ENCODE peak calls at places on chromosomes 13 and 19, in seven cellular contexts. W is stimulated activated CD8-positive, alpha-beta memory T cell treated with anti-CD3 and anti-CD28 coated beads, Interleukin-2, amount 100 ng/mL, for 48 hours; Z is activated naive CD8-positive, alpha-beta T cell treated with anti-CD3 and anti-CD28 coated beads, Interleukin-2, amount 50 U/mL, for 16 hours; S is activated CD4-positive, alpha-beta T cell treated with anti-CD3 and anti-CD28 coated beads, Interleukin-2, amount 50 U/mL, for 4 hours; P is NCI-H2081; R is thyroid gland; L is NCI-H2029. Y is an unnamed sample.

GRCh38 chr13:114126789-114127472 is 5.5 kb downstream of the RASA3 start:
- DNase-seq in P (no peak), Z (no peak), L (no peak), W (no peak), S (no peak), R (no peak), Y (no peak)

GRCh38 chr13:23979361-23980159 is 82.3 kb upstream of the C1QTNF9B start:
- DNase-seq in L (no peak), R (peak), Z (no peak), P (no peak), W (no peak), S (no peak), Y (no peak)

GRCh38 chr19:42469311-42470239 is 26.8 kb upstream of the CXCL17 start:
- DNase-seq in R (no peak), P (no peak), W (peak), S (no peak), L (no peak), Z (no peak), Y (no peak)

GRCh38 chr13:26921918-26922317 is 161.3 kb upstream of the GPR12 start:
- DNase-seq in Z (no peak), L (no peak), P (no peak), R (no peak), S (no peak), W (no peak), Y (peak)

GRCh38 chr13:23468811-23469210 is 35.3 kb upstream of the SACS start:
- DNase-seq in L (no peak), W (no peak), P (no peak), Z (no peak), R (no peak), S (no peak), Y (no peak)

GRCh38 chr13:24243311-24243710 is 66.1 kb upstream of the C1QTNF9 start:
- DNase-seq in L (no peak), P (no peak), W (no peak), R (no peak), Z (no peak), S (no peak), Y (no peak)

GRCh38 chr13:35914662-35915061 is 216.5 kb downstream of the DCLK1 start:
- DNase-seq in P (no peak), W (no peak), R (no peak), L (no peak), Z (no peak), S (no peak), Y (no peak)

GRCh38 chr13:110663491-110663890 is 42.4 kb downstream of the CARS2 start:
- DNase-seq in W (no peak), L (no peak), R (no peak), Z (no peak), S (no peak), P (no peak), Y (no peak)

GRCh38 chr19:46606681-46607440 is 5.7 kb downstream of the CALM3 start:
- DNase-seq in P (no peak), L (no peak), W (no peak), R (no peak), Z (no peak), S (no peak), Y (peak)

GRCh38 chr13:45468676-45469075 is 3.9 kb downstream of the COG3 start:
- DNase-seq in P (no peak), S (no peak), R (no peak), W (no peak), Z (no peak), L (no peak), Y (no peak)

GRCh38 chr19:4007836-4008539 is 452 bp downstream of the PIAS4 start:
- DNase-seq in P (no peak), L (no peak), Z (no peak), W (no peak), R (peak), S (no peak), Y (no peak)

GRCh38 chr13:22060187-22060586 is 389.3 kb downstream of the FGF9 start:
- DNase-seq in L (no peak), S (no peak), P (no peak), R (no peak), Z (no peak), W (no peak), Y (no peak)

GRCh38 chr19:51111606-51112005 is 3.4 kb upstream of the CTU1 start:
- DNase-seq in R (no peak), W (no peak), P (no peak), L (no peak), S (no peak), Z (no peak), Y (no peak)

GRCh38 chr13:89784161-89784809 is 1563.2 kb upstream of the MIR17HG start:
- DNase-seq in L (no peak), Z (no peak), W (no peak), P (no peak), R (no peak), S (no peak), Y (no peak)

GRCh38 chr19:42113641-42114348 is 18.5 kb downstream of the POU2F2 start:
- DNase-seq in S (no peak), R (no peak), Z (no peak), P (no peak), L (peak), W (no peak), Y (peak)

GRCh38 chr13:64428196-64428595 is 2801.9 kb downstream of the PCDH9 start:
- DNase-seq in R (no peak), W (no peak), L (no peak), S (no peak), Z (no peak), P (no peak), Y (no peak)

GRCh38 chr19:53958168-53958571 is 4.6 kb upstream of the CACNG8 start:
- DNase-seq in R (no peak), W (no peak), Z (no peak), L (no peak), P (no peak), S (no peak), Y (no peak)

GRCh38 chr19:55353803-55354697 is 469 bp downstream of the COX6B2 start:
- DNase-seq in P (no peak), W (no peak), S (peak), R (peak), Z (peak), L (peak), Y (no peak)

GRCh38 chr19:55304279-55304978 is 20.6 kb downstream of the BRSK1 start:
- DNase-seq in R (no peak), Z (no peak), L (peak), P (no peak), S (no peak), W (no peak), Y (no peak)

GRCh38 chr19:49427855-49428546 is 2.8 kb downstream of the GFY start:
- DNase-seq in W (no peak), L (no peak), S (no peak), P (no peak), Z (no peak), R (no peak), Y (no peak)

GRCh38 chr19:1243768-1244692 is 2.5 kb downstream of the ATP5F1D start:
- DNase-seq in Z (no peak), R (peak), P (peak), W (peak), S (peak), L (peak), Y (peak)

GRCh38 chr19:990119-990571 is 6.0 kb downstream of the WDR18 start:
- DNase-seq in R (no peak), P (no peak), S (no peak), W (no peak), Z (no peak), L (no peak), Y (no peak)

GRCh38 chr13:113729329-113730019 is 29.6 kb upstream of the TMEM255B start:
- DNase-seq in R (no peak), S (no peak), L (no peak), P (no peak), W (no peak), Z (no peak), Y (no peak)